ENCODE peak calls at places on chromosomes 11 and 22, in five cellular contexts. Y is NCI-H1436; C is activated CD4-positive, CD25-positive, alpha-beta regulatory T cell; A is central memory CD4-positive, alpha-beta T cell; H is NCI-H1105 treated with DMSO at 0.1 percent for 48 hours. O is an unnamed sample.

GRCh38 chr11:76185931-76186401 is 20.3 kb downstream of the WNT11 start:
- DNase-seq in Y (no peak), C (no peak), A (no peak), H (no peak), O (no peak)

GRCh38 chr11:115525600-115526006 is 21.4 kb upstream of the CADM1 start:
- DNase-seq in Y (no peak), C (no peak), A (no peak), H (no peak), O (no peak)

GRCh38 chr11:83172551-83172950 is 15.6 kb downstream of the PCF11 start:
- DNase-seq in Y (no peak), C (no peak), A (no peak), H (no peak), O (no peak)

GRCh38 chr11:10727259-10727851 is 23.7 kb upstream of the CTR9 start:
- DNase-seq in Y (no peak), C (no peak), A (no peak), H (no peak), O (no peak)

GRCh38 chr22:42717197-42717967 is 3.3 kb downstream of the A4GALT start:
- DNase-seq in Y (no peak), C (no peak), A (no peak), H (no peak), O (no peak)

GRCh38 chr22:37169947-37170688 is 17.9 kb downstream of the C1QTNF6 start:
- DNase-seq in Y (no peak), C (no peak), A (no peak), H (no peak), O (no peak)

GRCh38 chr11:70812472-70812871 is 414.1 kb downstream of the CTTN start:
- DNase-seq in Y (no peak), C (no peak), A (no peak), H (no peak), O (no peak)

GRCh38 chr11:65212226-65212801 is 30.6 kb downstream of the CAPN1 start:
- DNase-seq in Y (no peak), C (no peak), A (no peak), H (no peak), O (no peak)

GRCh38 chr11:94315664-94316063 is 11.3 kb downstream of the IZUMO1R start:
- DNase-seq in Y (no peak), C (no peak), A (no peak), H (no peak), O (no peak)

GRCh38 chr11:83054904-83055380 is 16.8 kb downstream of the RAB30 start:
- DNase-seq in Y (no peak), C (no peak), A (no peak), H (peak), O (peak)

GRCh38 chr11:61564936-61565696 is 15.8 kb downstream of the SYT7 start:
- DNase-seq in Y (no peak), C (no peak), A (no peak), H (no peak), O (no peak)

GRCh38 chr22:37018815-37019308 is 385 bp downstream of the TST start:
- DNase-seq in Y (no peak), C (no peak), A (no peak), H (peak), O (no peak)

GRCh38 chr11:1206391-1207271 is 16.2 kb upstream of the MUC5B start:
- DNase-seq in Y (no peak), C (no peak), A (no peak), H (no peak), O (no peak)

GRCh38 chr11:12454782-12455181 is 77.4 kb downstream of the PARVA start:
- DNase-seq in Y (no peak), C (no peak), A (no peak), H (no peak), O (no peak)

O was measured in NCI-H2029 treated with DMSO at 0.1 percent for 48 hours.